ENCODE peak calls at places on chromosomes 3 and 15, in six cellular contexts. U, Q, S, O, P and J are unnamed samples.

GRCh38 chr3:149660462-149660861 is 2.6 kb upstream of the WWTR1 start:
- DNase-seq in U (no peak), P (no peak), S (no peak), O (no peak), Q (no peak), J (no peak)

GRCh38 chr3:25420168-25420567 is 7.9 kb upstream of the RARB start:
- DNase-seq in P (peak), U (no peak), Q (no peak), O (no peak), S (no peak), J (no peak)

GRCh38 chr15:64730151-64730550 is 45.2 kb downstream of the RBPMS2 start:
- DNase-seq in O (no peak), P (no peak), U (no peak), Q (no peak), S (no peak), J (no peak)

GRCh38 chr3:177781686-177782161 is 584.4 kb upstream of the TBL1XR1 start:
- DNase-seq in S (no peak), U (no peak), P (no peak), O (peak), Q (no peak), J (peak)

GRCh38 chr15:42759093-42759492 is 22.2 kb upstream of the CDAN1 start:
- DNase-seq in S (no peak), O (no peak), P (no peak), U (no peak), Q (no peak), J (no peak)

GRCh38 chr15:77014137-77015081 is 19.5 kb downstream of the PSTPIP1 start:
- DNase-seq in S (peak), O (no peak), Q (peak), P (no peak), U (peak), J (peak)

GRCh38 chr3:23859012-23859743 is 53.4 kb downstream of the UBE2E1 start:
- DNase-seq in U (no peak), O (peak), Q (no peak), P (no peak), S (no peak), J (no peak)

GRCh38 chr3:15535757-15536156 is 14.3 kb upstream of the COLQ start:
- DNase-seq in Q (no peak), P (no peak), S (no peak), U (no peak), O (no peak), J (no peak)

GRCh38 chr15:88274534-88275460 is 18.3 kb upstream of the NTRK3 start:
- DNase-seq in Q (no peak), O (peak), S (peak), P (peak), U (peak), J (peak)

GRCh38 chr3:177777699-177778098 is 580.4 kb upstream of the TBL1XR1 start:
- DNase-seq in Q (peak), S (peak), O (peak), U (peak), P (peak), J (peak)

GRCh38 chr3:115100172-115100571 is 46.9 kb downstream of the ZBTB20 start:
- DNase-seq in P (peak), O (peak), S (no peak), Q (peak), U (no peak), J (no peak)

GRCh38 chr3:24165583-24165982 is 220.5 kb downstream of the NR1D2 start:
- DNase-seq in S (no peak), O (no peak), U (no peak), P (no peak), Q (no peak), J (no peak)

GRCh38 chr3:97970929-97971460 is 1.2 kb downstream of the RIOX2 start:
- DNase-seq in U (no peak), Q (no peak), O (no peak), P (no peak), S (no peak), J (no peak)

GRCh38 chr3:158313344-158313927 is 203.5 kb downstream of the RSRC1 start:
- DNase-seq in Q (no peak), P (peak), O (peak), S (no peak), U (no peak), J (no peak)

GRCh38 chr3:181915556-181915955 is 203.8 kb downstream of the SOX2 start:
- DNase-seq in Q (no peak), O (no peak), U (no peak), P (peak), S (no peak), J (no peak)

GRCh38 chr3:71389191-71389590 is 194.3 kb downstream of the FOXP1 start:
- DNase-seq in Q (no peak), P (no peak), S (no peak), O (no peak), U (no peak), J (no peak)

GRCh38 chr3:39127907-39128303 is 20.4 kb downstream of the TTC21A start:
- DNase-seq in Q (no peak), P (no peak), U (no peak), S (no peak), O (no peak), J (no peak)

GRCh38 chr3:39124876-39125836 is 17.7 kb downstream of the TTC21A start:
- DNase-seq in P (peak), O (peak), S (no peak), Q (no peak), U (peak), J (no peak)

GRCh38 chr3:39126532-39127071 is 19.1 kb downstream of the TTC21A start:
- DNase-seq in U (peak), O (peak), Q (no peak), S (no peak), P (peak), J (peak)

GRCh38 chr3:39127296-39127906 is 19.9 kb downstream of the TTC21A start:
- DNase-seq in O (no peak), S (no peak), Q (no peak), U (peak), P (no peak), J (no peak)

GRCh38 chr3:39125837-39126500 is 18.5 kb downstream of the TTC21A start:
- DNase-seq in P (no peak), O (no peak), Q (no peak), S (no peak), U (peak), J (no peak)
- H3K27ac ChIP-seq in P (no peak), O (no peak), Q (no peak), S (peak), U (no peak), J (no peak)

GRCh38 chr15:55742498-55742926 is 440 bp downstream of the PRTG start:
- DNase-seq in U (no peak), P (peak), O (peak), S (peak), Q (no peak), J (peak)
- H3K27ac ChIP-seq in U (no peak), P (peak), O (no peak), S (peak), Q (no peak), J (peak)

GRCh38 chr3:46944191-46944590 is 32.4 kb downstream of the CCDC12 start:
- DNase-seq in Q (no peak), S (no peak), O (no peak), P (no peak), U (peak), J (no peak)
- H3K27ac ChIP-seq in Q (no peak), S (peak), O (no peak), P (no peak), U (no peak), J (peak)

GRCh38 chr15:63605816-63606215 is 8.6 kb downstream of the FBXL22 start:
- DNase-seq in S (no peak), O (no peak), P (no peak), Q (peak), U (peak), J (no peak)
- H3K27ac ChIP-seq in S (no peak), O (no peak), P (no peak), Q (no peak), U (peak), J (no peak)

GRCh38 chr3:16884748-16885587 is at the start of gene PLCL2:
- DNase-seq in S (peak), O (peak), U (peak), P (peak), Q (peak), J (peak)

GRCh38 chr3:16885588-16885903 is 791 bp downstream of the PLCL2 start:
- DNase-seq in Q (no peak), P (no peak), S (no peak), O (peak), U (no peak), J (no peak)

GRCh38 chr3:16883057-16883725 is 1.6 kb upstream of the PLCL2 start:
- DNase-seq in S (no peak), U (peak), P (peak), Q (no peak), O (peak), J (peak)

GRCh38 chr3:16883726-16884083 is 1.1 kb upstream of the PLCL2 start:
- DNase-seq in U (no peak), P (no peak), O (no peak), Q (no peak), S (no peak), J (no peak)

GRCh38 chr3:16884084-16884747 is 539 bp upstream of the PLCL2 start:
- DNase-seq in S (peak), O (peak), U (peak), Q (peak), P (peak), J (peak)
- H3K27ac ChIP-seq in S (peak), O (peak), U (peak), Q (peak), P (no peak), J (peak)

DNA sequence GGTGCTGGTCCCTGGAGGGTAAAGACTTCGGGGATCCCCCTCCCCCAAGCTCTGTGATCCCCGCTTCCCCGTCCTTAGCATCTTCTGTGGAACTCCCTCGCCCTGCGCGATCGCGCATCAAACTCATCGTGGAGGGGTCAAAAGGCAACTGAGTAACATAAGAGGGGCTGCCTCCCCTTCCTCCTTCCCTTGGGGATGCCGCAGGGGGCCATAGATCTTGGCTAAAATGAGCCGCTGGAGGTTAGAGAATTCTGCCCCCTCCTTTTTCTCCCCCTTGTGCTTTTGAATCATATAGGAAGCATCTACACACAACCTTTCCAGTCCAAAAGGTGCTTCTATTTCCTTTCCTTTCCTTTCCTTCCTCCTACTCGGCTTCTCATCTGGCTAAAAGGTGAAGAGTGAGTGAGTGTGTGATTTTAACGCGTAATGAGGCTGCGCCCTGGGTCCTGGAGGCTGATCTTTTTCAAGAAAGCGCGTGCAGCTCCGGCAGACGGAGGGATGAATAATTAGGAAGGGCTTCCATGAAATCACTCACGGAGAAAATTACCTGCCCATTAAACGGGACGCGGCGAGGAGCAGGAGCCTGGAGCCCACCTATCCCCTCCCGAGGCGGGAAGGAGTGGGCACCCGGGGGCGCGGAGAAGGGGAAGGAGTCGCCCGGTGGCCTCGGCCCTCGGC is 832 bp upstream of the ROBO2 start:
- DNase-seq in U (no peak), S (no peak), Q (no peak), O (peak), P (peak), J (no peak)
- H3K27ac ChIP-seq in U (peak), S (no peak), Q (no peak), O (no peak), P (peak), J (no peak)